ENCODE peak calls at places on chromosome 17, in five cellular contexts. G is MM.1S, U is A549, M is mesendoderm, B is stomach. F is an unnamed sample.

GRCh38 chr17:73546770-73547345 is 97.4 kb downstream of the SDK2 start:
- DNase-seq in U (peak), G (peak), M (peak), B (peak), F (no peak)

GRCh38 chr17:21058098-21058893 is 15.5 kb upstream of the USP22 start:
- DNase-seq in U (no peak), M (peak), G (no peak), B (no peak), F (no peak)

GRCh38 chr17:34081269-34081668 is 173.8 kb upstream of the CCL2 start:
- DNase-seq in B (no peak), M (peak), U (peak), G (no peak), F (no peak)

GRCh38 chr17:74832421-74832820 is 27.3 kb downstream of the GRIN2C start:
- DNase-seq in M (no peak), G (no peak), B (no peak), U (no peak), F (no peak)

GRCh38 chr17:47205419-47205963 is 3.7 kb upstream of the MYL4 start:
- DNase-seq in M (peak), U (no peak), G (peak), B (peak), F (no peak)

GRCh38 chr17:43737722-43738121 is 20.9 kb downstream of the SOST start:
- DNase-seq in G (no peak), B (no peak), M (no peak), U (no peak), F (no peak)

GRCh38 chr17:45013021-45013997 is 38.1 kb downstream of the DCAKD start:
- DNase-seq in B (no peak), M (peak), U (no peak), G (no peak), F (no peak)

GRCh38 chr17:45867702-45868101 is 23.0 kb downstream of the SPPL2C start:
- DNase-seq in M (peak), B (no peak), U (no peak), G (no peak), F (no peak)

GRCh38 chr17:48429638-48430586 is at the start of gene SKAP1:
- DNase-seq in M (peak), U (no peak), B (peak), G (peak), F (peak)

GRCh38 chr17:79991140-79991923 is 44.3 kb downstream of the TBC1D16 start:
- DNase-seq in U (peak), G (peak), M (peak), B (peak), F (peak)

GRCh38 chr17:50107790-50108414 is 12.8 kb downstream of the PDK2 start:
- DNase-seq in U (no peak), G (no peak), B (no peak), M (no peak), F (no peak)

GRCh38 chr17:21042434-21043295 is at the start of gene USP22:
- DNase-seq in G (no peak), M (peak), U (peak), B (peak), F (no peak)

GRCh38 chr17:75457047-75457654 is 716 bp downstream of the TMEM94 start:
- DNase-seq in G (no peak), U (no peak), B (peak), M (peak), F (peak)

GRCh38 chr17:65156185-65156834 is 19.1 kb downstream of the RGS9 start:
- DNase-seq in G (no peak), M (no peak), U (no peak), B (peak), F (no peak)

GRCh38 chr17:55577011-55577586 is 65.8 kb upstream of the SMIM36 start:
- DNase-seq in U (no peak), G (peak), B (no peak), M (no peak), F (no peak)

GRCh38 chr17:45225964-45226530 is 4.4 kb downstream of the FMNL1 start:
- DNase-seq in G (peak), B (peak), M (no peak), U (no peak), F (peak)

GRCh38 chr17:43134774-43135453 is 9.8 kb upstream of the BRCA1 start:
- DNase-seq in G (no peak), M (no peak), B (no peak), U (no peak), F (no peak)

GRCh38 chr17:1509255-1509943 is 7.0 kb downstream of the INPP5K start:
- DNase-seq in M (no peak), U (no peak), G (no peak), B (no peak), F (no peak)

GRCh38 chr17:42087736-42088705 is 10.3 kb downstream of the ZNF385C start:
- DNase-seq in G (no peak), M (no peak), B (no peak), U (no peak), F (no peak)

GRCh38 chr17:53193044-53193443 is 629.7 kb upstream of the KIF2B start:
- DNase-seq in B (no peak), G (no peak), M (no peak), U (no peak), F (no peak)

GRCh38 chr17:64984181-64984580 is 64.9 kb upstream of the LRRC37A3 start:
- DNase-seq in B (no peak), U (no peak), M (no peak), G (no peak), F (no peak)

GRCh38 chr17:40427002-40427491 is 9.4 kb upstream of the TOP2A start:
- DNase-seq in B (no peak), M (no peak), U (no peak), G (no peak), F (no peak)

GRCh38 chr17:81389585-81389984 is 5.7 kb upstream of the BAHCC1 start:
- DNase-seq in B (no peak), M (no peak), U (no peak), G (no peak), F (no peak)

GRCh38 chr17:75642221-75643032 is 9.2 kb downstream of the SMIM5 start:
- DNase-seq in B (peak), G (peak), U (no peak), M (no peak), F (no peak)

GRCh38 chr17:19713462-19713861 is 2.9 kb downstream of the SLC47A2 start:
- DNase-seq in M (no peak), G (no peak), U (no peak), B (no peak), F (no peak)

GRCh38 chr17:493666-494065 is 141.1 kb upstream of the RPH3AL start:
- DNase-seq in G (no peak), U (no peak), B (no peak), M (no peak), F (no peak)

GRCh38 chr17:492015-492399 is 139.4 kb upstream of the RPH3AL start:
- DNase-seq in B (no peak), G (no peak), M (no peak), U (no peak), F (no peak)

GRCh38 chr17:497587-498034 is 145.0 kb upstream of the RPH3AL start:
- DNase-seq in M (no peak), U (no peak), G (no peak), B (no peak), F (no peak)

GRCh38 chr17:496761-497586 is 144.4 kb upstream of the RPH3AL start:
- DNase-seq in M (no peak), U (no peak), B (no peak), G (peak), F (no peak)

GRCh38 chr17:494601-495195 is 142.1 kb upstream of the RPH3AL start:
- DNase-seq in B (no peak), M (no peak), U (no peak), G (no peak), F (no peak)
- H3K4me3 ChIP-seq in B (no peak), M (no peak), U (no peak), G (no peak), F (no peak)

DNA sequence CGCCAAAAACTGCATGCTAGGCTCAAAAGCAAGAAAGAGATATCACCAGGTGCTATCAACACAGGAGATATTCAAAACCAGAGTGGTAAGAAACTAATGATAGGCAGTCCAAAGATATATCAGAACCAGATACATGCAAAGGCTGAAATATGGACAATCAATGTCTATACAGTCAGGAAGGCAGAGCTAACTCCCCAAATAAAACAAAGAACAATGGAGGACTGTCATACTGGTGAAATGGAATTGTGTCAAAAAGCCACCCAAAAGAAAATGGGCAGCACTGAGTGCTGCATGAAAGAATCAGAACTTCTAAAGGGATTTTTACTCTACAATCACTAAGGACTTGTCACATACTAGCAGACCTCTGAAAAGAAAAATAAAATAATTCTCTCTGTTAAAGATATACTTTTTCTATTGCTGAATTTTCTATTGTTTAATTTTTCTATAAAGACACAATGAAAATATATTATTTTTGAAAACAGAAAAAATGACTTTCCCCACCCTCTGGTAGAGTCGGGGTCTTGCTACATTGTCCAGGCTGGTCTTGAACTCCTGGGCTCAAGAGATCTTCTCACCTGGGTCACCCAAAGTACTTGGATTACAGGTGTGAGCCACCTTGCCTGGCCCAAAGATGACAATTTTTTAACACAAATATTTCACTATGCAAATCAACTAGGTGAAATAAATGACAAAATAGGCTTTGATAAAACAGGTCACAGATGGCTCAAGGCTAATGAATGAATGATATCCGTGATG is 98.2 kb downstream of the USP32 start:
- DNase-seq in G (no peak), M (no peak), B (no peak), U (no peak), F (no peak)
- H3K27ac ChIP-seq in G (no peak), M (no peak), B (no peak), U (no peak), F (no peak)

GRCh38 chr17:2822358-2822757 is 26.1 kb downstream of the RAP1GAP2 start:
- DNase-seq in M (no peak), B (no peak), U (no peak), G (no peak), F (no peak)

GRCh38 chr17:2815781-2816185 is 19.5 kb downstream of the RAP1GAP2 start:
- DNase-seq in U (no peak), M (peak), G (no peak), B (peak), F (no peak)

GRCh38 chr17:2821868-2822267 is 25.6 kb downstream of the RAP1GAP2 start:
- DNase-seq in U (no peak), G (no peak), M (no peak), B (no peak), F (no peak)

GRCh38 chr17:2816688-2817087 is 20.4 kb downstream of the RAP1GAP2 start:
- DNase-seq in M (no peak), B (no peak), U (no peak), G (no peak), F (no peak)

DNA sequence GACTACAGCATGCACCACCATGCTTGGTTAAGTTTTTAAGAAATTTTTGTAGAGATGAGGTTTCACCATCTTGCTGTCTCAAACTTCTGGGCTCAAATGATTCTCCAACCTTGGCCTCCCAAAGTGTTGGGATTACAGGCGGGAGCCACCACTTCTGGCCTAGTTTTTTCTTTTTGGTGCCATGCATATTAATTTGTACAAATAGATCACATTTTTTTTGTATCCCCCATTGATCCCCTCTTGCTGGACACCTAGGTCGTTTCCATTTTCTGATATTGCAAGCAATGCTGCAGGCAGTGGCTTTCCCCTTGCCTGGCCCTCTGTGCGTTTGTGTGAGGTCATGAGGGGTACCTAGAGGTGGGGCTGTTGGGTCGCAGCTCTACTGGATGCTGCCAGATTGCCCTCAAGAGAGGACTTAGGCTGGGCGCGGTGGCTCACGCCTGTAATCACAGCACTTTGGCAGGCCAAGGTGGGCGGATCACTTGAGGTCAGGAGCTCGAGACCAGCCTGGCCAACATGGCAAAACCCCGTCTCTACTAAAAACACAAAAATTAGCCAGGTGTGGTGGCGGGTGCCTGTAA is 23.8 kb downstream of the RAP1GAP2 start:
- DNase-seq in B (no peak), U (no peak), M (no peak), G (no peak), F (no peak)
- H3K4me3 ChIP-seq in B (no peak), U (no peak), M (no peak), G (no peak), F (no peak)

GRCh38 chr17:61345081-61345480 is 54.6 kb upstream of the TBX2 start:
- DNase-seq in G (no peak), M (no peak), B (no peak), U (no peak), F (no peak)
- H3K27ac ChIP-seq in G (no peak), M (no peak), B (no peak), U (no peak), F (no peak)

GRCh38 chr17:66398059-66398458 is 95.6 kb downstream of the PRKCA start:
- DNase-seq in G (no peak), B (no peak), M (no peak), U (no peak), F (no peak)
- H3K4me3 ChIP-seq in G (no peak), B (no peak), M (no peak), U (no peak), F (no peak)

GRCh38 chr17:68759002-68759342 is 157.8 kb upstream of the FAM20A start:
- DNase-seq in B (no peak), M (no peak), U (no peak), G (no peak), F (no peak)
- H3K27ac ChIP-seq in B (no peak), M (peak), U (peak), G (no peak), F (peak)

DNA sequence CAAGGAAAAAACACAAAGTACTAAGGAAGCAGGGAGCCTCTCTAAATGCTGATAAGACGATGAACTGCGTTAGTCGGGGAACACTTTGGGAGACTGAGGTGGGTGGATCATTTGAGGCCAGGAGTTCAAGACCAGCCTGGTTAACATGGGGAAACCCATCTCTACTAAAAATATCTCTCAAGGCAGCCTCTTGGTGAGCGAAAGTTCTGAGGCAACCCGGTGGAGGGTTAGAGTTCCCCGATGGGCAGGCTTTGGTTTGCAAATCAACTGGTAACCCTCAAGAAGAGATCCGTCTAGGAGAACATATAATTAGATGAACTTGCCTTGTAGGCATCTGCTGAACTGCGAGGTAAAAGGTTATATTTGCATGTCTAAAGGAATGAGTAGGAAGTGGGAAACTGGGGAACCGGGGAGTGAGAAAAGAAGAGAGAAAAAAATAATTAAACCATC is 44.6 kb downstream of the WSB1 start:
- DNase-seq in G (peak), U (no peak), M (no peak), B (no peak), F (no peak)
- H3K4me3 ChIP-seq in G (peak), U (no peak), M (no peak), B (no peak), F (no peak)

GRCh38 chr17:17690156-17690737 is 9.0 kb downstream of the RAI1 start:
- DNase-seq in U (no peak), G (no peak), M (no peak), B (peak), F (no peak)
- H3K27ac ChIP-seq in U (peak), G (no peak), M (no peak), B (peak), F (no peak)

DNA sequence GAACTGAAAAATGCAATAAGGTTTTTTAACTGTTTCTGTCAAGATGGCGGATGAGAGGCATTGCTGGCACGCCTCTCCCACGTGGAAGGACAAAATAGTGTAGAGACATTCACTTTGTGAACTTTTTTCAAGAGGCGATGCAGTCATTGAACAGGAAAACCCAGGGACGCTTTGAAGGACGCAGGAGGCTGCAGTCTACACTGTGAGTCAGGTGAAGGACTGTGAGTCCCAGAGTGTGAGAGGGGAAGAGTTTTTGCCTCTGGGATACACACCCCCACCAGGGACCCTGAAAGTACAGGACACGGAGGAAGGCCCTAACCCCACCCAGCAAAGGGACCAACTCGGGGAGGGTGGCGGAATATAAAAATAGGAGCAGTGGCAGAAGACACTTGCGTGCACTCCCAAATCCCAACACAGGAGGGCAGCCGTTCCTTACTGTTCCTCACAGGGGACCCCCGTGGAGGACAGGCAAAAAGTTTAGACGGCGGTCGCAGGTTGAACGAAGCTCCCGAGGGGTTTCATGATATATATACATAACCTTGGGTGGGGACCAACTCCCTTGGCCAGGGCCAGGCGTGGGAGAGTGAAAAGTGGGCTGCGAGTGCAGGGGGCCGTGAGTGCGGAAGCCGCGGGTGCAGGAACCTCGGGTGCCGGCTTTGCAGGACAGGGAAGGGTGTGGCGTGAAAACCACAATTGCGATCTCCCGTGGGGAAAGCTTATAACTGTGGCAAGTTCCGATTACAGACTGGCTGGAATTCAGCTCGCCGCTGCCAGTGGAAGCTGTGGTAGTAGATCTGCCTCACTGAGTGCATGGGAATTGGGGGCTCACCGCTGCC is 82.0 kb upstream of the ALOX12 start:
- DNase-seq in U (peak), B (peak), M (peak), G (no peak), F (peak)
- H3K4me3 ChIP-seq in U (peak), B (peak), M (no peak), G (no peak), F (peak)